ENCODE peak calls at places on chromosome X, in four cellular contexts. O is cardiac fibroblast, D is fibroblast of lung, A is coronary artery. R is an unnamed sample.
A peak's percentile ranks its signal among the peaks of the same experiment; 100 is the strongest.

GRCh38 chrX:119075271-119075670 is 2.5 kb downstream of the CT47C1 start:
- DNase-seq in O (no peak), D (no peak), A (no peak), R (no peak)

GRCh38 chrX:24148535-24149345 is 789 bp upstream of the ZFX start:
- DNase-seq in O (peak; percentile 63), A (no peak), D (peak; percentile 42), R (peak; percentile 77)

GRCh38 chrX:110964761-110965160 is 131.2 kb upstream of the PAK3 start:
- DNase-seq in D (no peak), A (no peak), O (no peak), R (no peak)

GRCh38 chrX:7083468-7084396 is 63.8 kb upstream of the STS start:
- DNase-seq in A (no peak), D (peak; percentile 83), O (peak; percentile 89), R (peak; percentile 86)

GRCh38 chrX:110568396-110568795 is 209.7 kb downstream of the RTL9 start:
- DNase-seq in D (no peak), O (no peak), A (no peak), R (no peak)

GRCh38 chrX:12956704-12957541 is 18.0 kb upstream of the TMSB4X start:
- DNase-seq in O (peak; percentile 68), A (no peak), D (peak; percentile 57), R (peak; percentile 43)

GRCh38 chrX:13428055-13428786 is 108.4 kb upstream of the ATXN3L start:
- DNase-seq in A (no peak), O (peak; percentile 90), D (peak; percentile 41), R (peak; percentile 82)

GRCh38 chrX:112840382-112841113 is at the start of gene AMOT:
- DNase-seq in A (peak; percentile 82), D (peak; percentile 48), O (peak; percentile 29), R (peak; percentile 33)

GRCh38 chrX:16223385-16223784 is 56.1 kb downstream of the MAGEB17 start:
- DNase-seq in D (no peak), A (no peak), O (no peak), R (no peak)

GRCh38 chrX:132184871-132185270 is 34.4 kb downstream of the RAP2C start:
- DNase-seq in D (no peak), A (no peak), O (no peak), R (no peak)

GRCh38 chrX:118528089-118528753 is 32.6 kb downstream of the DOCK11 start:
- DNase-seq in A (no peak), O (no peak), D (no peak), R (no peak)

GRCh38 chrX:48904180-48904579 is 6.5 kb downstream of the PQBP1 start:
- DNase-seq in A (peak; percentile 69), D (no peak), O (no peak), R (no peak)

GRCh38 chrX:95728446-95728845 is 956.2 kb upstream of the DIAPH2 start:
- DNase-seq in O (no peak), A (no peak), D (no peak), R (no peak)

GRCh38 chrX:24392709-24393108 is 32.3 kb downstream of the SUPT20HL1 start:
- DNase-seq in D (peak; percentile 2), A (no peak), O (no peak), R (peak; percentile 67)

GRCh38 chrX:15738686-15739016 is 581 bp downstream of the CA5B start:
- DNase-seq in O (no peak), D (no peak), A (no peak), R (no peak)

GRCh38 chrX:18887821-18888205 is 96.1 kb downstream of the PHKA2 start:
- DNase-seq in A (no peak), O (no peak), D (peak; percentile 26), R (no peak)

GRCh38 chrX:39133971-39134370 is 332.7 kb downstream of the MID1IP1 start:
- DNase-seq in A (no peak), D (no peak), O (no peak), R (no peak)

GRCh38 chrX:16785247-16786138 is 773 bp upstream of the TXLNG start:
- DNase-seq in A (peak; percentile 78), D (no peak), O (no peak), R (no peak)

GRCh38 chrX:47091149-47091775 is 13.0 kb downstream of the RGN start:
- DNase-seq in O (no peak), A (no peak), D (peak; percentile 70), R (peak; percentile 16)

GRCh38 chrX:46601283-46601682 is 27.7 kb downstream of the CHST7 start:
- DNase-seq in O (peak; percentile 79), A (no peak), D (peak; percentile 84), R (peak; percentile 45)

DNA sequence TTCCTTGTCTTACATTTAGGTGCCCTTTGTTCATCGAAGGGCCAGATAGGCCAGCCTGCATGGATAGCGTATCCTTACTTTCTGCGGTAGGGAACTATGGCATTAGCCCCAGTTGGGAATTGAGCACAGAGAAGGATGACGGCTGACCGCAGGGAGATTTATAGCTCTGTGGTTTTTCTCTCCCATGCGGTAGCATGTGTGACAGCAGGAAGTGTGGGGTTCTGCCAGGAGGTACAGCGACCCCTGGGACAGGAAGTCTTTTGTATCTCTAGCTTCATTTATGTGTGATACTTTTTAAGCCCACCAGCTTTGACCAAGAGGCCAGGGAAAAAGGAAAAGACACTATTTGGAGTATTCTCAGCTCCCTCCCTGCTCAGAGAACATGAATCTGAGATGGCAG is 33.1 kb downstream of the GAB3 start:
- DNase-seq in A (no peak), D (peak; percentile 74), O (peak; percentile 45), R (no peak)
- H3K4me3 ChIP-seq in A (no peak overlapping the region), D (no peak overlapping the region), O (no peak overlapping the region), R (no peak overlapping the region)

GRCh38 chrX:2928583-2929434 is at the start of gene ARSD:
- DNase-seq in O (peak; percentile 90), A (peak; percentile 96), D (peak; percentile 92), R (peak; percentile 84)
- H3K4me3 ChIP-seq in O (peak within 1 kb of the TSS; percentile 75), A (peak within 1 kb of the TSS; percentile 91), D (peak within 1 kb of the TSS; percentile 53), R (peak within 1 kb of the TSS; percentile 75)

GRCh38 chrX:31228909-31229308 is 157.1 kb upstream of the FTHL17 start:
- DNase-seq in D (no peak), O (no peak), A (no peak), R (no peak)
- H3K4me3 ChIP-seq in D (no peak overlapping the region), O (no peak overlapping the region), A (no peak overlapping the region), R (no peak overlapping the region)

GRCh38 chrX:20267924-20268701 is 1.4 kb upstream of the RPS6KA3 start:
- DNase-seq in O (no peak), D (peak; percentile 43), A (peak; percentile 73), R (peak; percentile 34)
- H3K4me3 ChIP-seq in O (peak overlapping the region; percentile 60), D (peak overlapping the region; percentile 54), A (peak overlapping the region; percentile 70), R (peak overlapping the region; percentile 65)

GRCh38 chrX:72274526-72274925 is 2.5 kb downstream of the RPS4X start:
- DNase-seq in D (no peak), A (no peak), O (no peak), R (no peak)
- H3K4me3 ChIP-seq in D (peak overlapping the region; percentile 96), A (peak overlapping the region; percentile 31), O (peak overlapping the region; percentile 11), R (peak overlapping the region; percentile 88)

GRCh38 chrX:69538321-69538876 is 34.3 kb downstream of the NALF2 start:
- DNase-seq in A (no peak), D (peak; percentile 58), O (peak; percentile 59), R (peak; percentile 49)
- H3K4me3 ChIP-seq in A (peak overlapping the region; percentile 65), D (peak overlapping the region; percentile 27), O (peak overlapping the region; percentile 33), R (peak overlapping the region; percentile 49)

GRCh38 chrX:8728932-8729331 is 3.0 kb downstream of the ANOS1 start:
- DNase-seq in D (no peak), O (no peak), A (no peak), R (no peak)

GRCh38 chrX:8730812-8731578 is 942 bp downstream of the ANOS1 start:
- DNase-seq in O (no peak), D (no peak), A (no peak), R (no peak)

GRCh38 chrX:8726031-8726652 is 5.8 kb downstream of the ANOS1 start:
- DNase-seq in A (no peak), O (no peak), D (peak; percentile 11), R (no peak)

DNA sequence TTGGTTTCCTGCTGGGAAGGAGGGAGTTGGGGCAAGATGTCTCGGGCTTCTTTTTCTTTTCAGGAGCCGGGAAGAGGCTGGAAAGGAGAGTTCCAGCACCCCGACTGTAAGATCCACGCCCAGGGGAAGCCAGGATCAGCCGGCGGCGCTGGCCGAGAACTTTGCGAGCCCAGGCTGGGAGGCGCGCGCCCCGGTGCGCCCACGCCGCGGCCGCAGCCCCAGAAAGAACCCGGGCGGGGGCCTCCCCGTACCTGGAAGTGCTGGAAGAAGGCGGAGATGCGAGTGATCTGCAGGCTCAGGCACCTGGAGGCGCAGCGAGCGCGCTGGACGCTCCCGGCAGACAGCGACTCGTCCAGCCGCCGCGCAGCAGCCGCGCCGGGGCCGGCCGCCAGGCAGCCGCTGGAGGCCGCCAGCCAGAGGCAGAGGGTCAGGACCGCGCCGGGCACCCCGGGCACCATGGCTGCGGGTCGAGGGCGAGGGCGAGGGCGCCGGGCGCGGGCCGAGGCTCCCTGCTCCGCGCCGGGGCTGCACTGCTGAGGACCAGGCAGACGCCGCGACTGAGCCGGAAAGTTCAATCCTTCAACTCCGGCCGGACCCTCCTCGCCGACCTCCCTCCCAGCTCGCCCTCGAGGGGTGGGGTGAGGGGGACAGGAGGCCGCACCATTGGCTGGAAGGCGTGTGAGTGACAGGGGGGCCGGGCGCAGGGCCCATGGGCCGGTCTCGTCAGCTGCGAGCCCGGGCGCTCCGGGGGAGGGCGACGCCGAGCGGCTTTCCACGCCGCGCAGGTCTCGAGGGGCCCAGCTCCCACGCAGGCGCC is at the start of gene ANOS1:
- DNase-seq in O (no peak), A (peak; percentile 79), D (peak; percentile 11), R (no peak)
- H3K4me3 ChIP-seq in O (peak within 1 kb of the TSS; percentile 55), A (peak within 1 kb of the TSS; percentile 76), D (peak within 1 kb of the TSS; percentile 31), R (no peak within 1 kb of the TSS)

GRCh38 chrX:56765816-56766553 is 36.9 kb downstream of the NBDY start:
- DNase-seq in D (no peak), O (peak; percentile 15), A (peak; percentile 31), R (peak; percentile 45)
- H3K4me3 ChIP-seq in D (no peak overlapping the region), O (no peak overlapping the region), A (no peak overlapping the region), R (no peak overlapping the region)

R was measured in fibroblast of the aortic adventitia.